ENCODE peak calls at places on chromosomes 1 and 21, in ten cellular contexts. D, G, E, B, V, W, M, X, T and I are unnamed samples.
A peak's percentile ranks its signal among the peaks of the same experiment; 100 is the strongest.

GRCh38 chr1:15153842-15154479 is 414 bp downstream of the TMEM51 start:
- DNase-seq in D (peak; percentile 68), G (peak; percentile 39), E (no peak), B (peak; percentile 94), V (peak; percentile 44), W (peak; percentile 40), M (peak; percentile 66), X (peak; percentile 87), T (peak; percentile 70), I (peak; percentile 89)

GRCh38 chr1:152408664-152409063 is 5.4 kb downstream of the CRNN start:
- DNase-seq in D (no peak), G (no peak), E (no peak), B (no peak), V (no peak), W (no peak), M (no peak), X (no peak), T (no peak), I (no peak)

GRCh38 chr1:94237291-94238226 is at the start of gene ARHGAP29:
- DNase-seq in D (peak; percentile 57), G (peak; percentile 80), E (peak; percentile 85), B (peak; percentile 89), V (peak; percentile 90), W (peak; percentile 48), M (peak; percentile 50), X (peak; percentile 87), T (peak; percentile 55), I (peak; percentile 38)

GRCh38 chr1:54283214-54283996 is 83.4 kb downstream of the MRPL37 start:
- DNase-seq in D (no peak), G (no peak), E (no peak), B (no peak), V (no peak), W (no peak), M (no peak), X (no peak), T (no peak), I (no peak)

GRCh38 chr1:38000529-38001453 is 4.5 kb downstream of the FHL3 start:
- DNase-seq in D (peak; percentile 52), G (no peak), E (no peak), B (peak; percentile 56), V (no peak), W (no peak), M (peak; percentile 87), X (peak; percentile 80), T (peak; percentile 58), I (no peak)

GRCh38 chr21:32184485-32184884 is 94.4 kb downstream of the MIS18A start:
- DNase-seq in D (no peak), G (no peak), E (no peak), B (no peak), V (no peak), W (no peak), M (no peak), X (no peak), T (no peak), I (no peak)

GRCh38 chr21:25456672-25457071 is 150.6 kb downstream of the MRPL39 start:
- DNase-seq in D (no peak), G (no peak), E (no peak), B (no peak), V (no peak), W (no peak), M (peak; percentile 7), X (no peak), T (no peak), I (no peak)

GRCh38 chr1:220696863-220697231 is 6.7 kb downstream of the C1orf115 start:
- DNase-seq in D (no peak), G (no peak), E (no peak), B (no peak), V (no peak), W (no peak), M (peak; percentile 30), X (no peak), T (no peak), I (no peak)

GRCh38 chr1:188761226-188761625 is 1716.4 kb downstream of the BRINP3 start:
- DNase-seq in D (no peak), G (no peak), E (no peak), B (no peak), V (no peak), W (no peak), M (no peak), X (no peak), T (no peak), I (no peak)

GRCh38 chr1:7633521-7634245 is 137.4 kb upstream of the VAMP3 start:
- DNase-seq in D (no peak), G (no peak), E (no peak), B (no peak), V (no peak), W (no peak), M (no peak), X (no peak), T (no peak), I (no peak)

GRCh38 chr1:70288171-70288570 is 66.4 kb downstream of the ANKRD13C start:
- DNase-seq in D (no peak), G (no peak), E (no peak), B (no peak), V (no peak), W (no peak), M (peak; percentile 33), X (no peak), T (no peak), I (no peak)

GRCh38 chr1:87305762-87306161 is 22.9 kb upstream of the LMO4 start:
- DNase-seq in D (no peak), G (no peak), E (no peak), B (no peak), V (no peak), W (no peak), M (no peak), X (no peak), T (no peak), I (no peak)

GRCh38 chr1:61851849-61852692 is 109.8 kb downstream of the PATJ start:
- DNase-seq in D (no peak), G (peak; percentile 33), E (no peak), B (no peak), V (no peak), W (peak; percentile 6), M (peak; percentile 79), X (no peak), T (no peak), I (no peak)

GRCh38 chr1:61851235-61851634 is 109.0 kb downstream of the PATJ start:
- DNase-seq in D (no peak), G (no peak), E (no peak), B (no peak), V (no peak), W (no peak), M (no peak), X (no peak), T (no peak), I (no peak)

GRCh38 chr1:61853545-61853944 is 111.3 kb downstream of the PATJ start:
- DNase-seq in D (no peak), G (no peak), E (no peak), B (no peak), V (no peak), W (no peak), M (peak; percentile 22), X (no peak), T (no peak), I (no peak)

DNA sequence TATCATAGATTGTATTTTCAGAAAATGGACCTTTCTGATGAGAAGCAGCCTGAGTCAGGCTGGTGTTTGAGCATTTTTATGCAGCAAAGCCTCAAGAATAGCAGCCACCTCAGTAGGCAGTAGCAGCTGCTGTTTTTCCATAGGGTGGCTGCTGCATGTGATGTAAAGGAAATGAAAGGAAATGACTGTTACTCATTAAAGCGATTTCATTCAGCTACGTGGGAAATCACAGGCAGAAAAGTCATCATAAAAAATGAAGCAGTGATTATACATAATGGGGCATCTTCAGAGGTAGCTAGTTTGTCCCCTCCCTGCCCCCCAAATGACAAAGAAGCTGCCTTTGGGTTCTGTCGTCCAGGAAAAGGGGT is 110.4 kb downstream of the PATJ start:
- DNase-seq in D (no peak), G (no peak), E (no peak), B (no peak), V (no peak), W (no peak), M (no peak), X (no peak), T (no peak), I (no peak)
- H3K4me3 ChIP-seq in D (no peak overlapping the region), G (no peak overlapping the region), E (no peak overlapping the region), B (no peak overlapping the region), V (no peak overlapping the region), W (no peak overlapping the region), M (no peak overlapping the region), X (no peak overlapping the region), T (no peak overlapping the region), I (no peak overlapping the region)

GRCh38 chr1:53176452-53177344 is 19.9 kb upstream of the CPT2 start:
- DNase-seq in D (no peak), G (peak; percentile 78), E (no peak), B (no peak), V (no peak), W (no peak), M (peak; percentile 59), X (peak; percentile 81), T (peak; percentile 26), I (no peak)
- TF ChIP-seq CTCF in D (no peak), G (peak; percentile 33), E (no peak), B (no peak), V (no peak), W (peak; percentile 52), M (peak; percentile 38), X (peak; percentile 41), T (no peak), I (no peak)

GRCh38 chr21:42974832-42975820 is 764 bp downstream of the PKNOX1 start:
- DNase-seq in D (peak; percentile 55), G (peak; percentile 49), E (peak; percentile 55), B (no peak), V (peak; percentile 41), W (peak; percentile 35), M (peak; percentile 64), X (peak; percentile 85), T (no peak), I (peak; percentile 34)
- TF ChIP-seq POLR2A in D (peak; percentile 0), G (no peak), E (no peak), B (peak; percentile 24), V (no peak), W (peak; percentile 28), M (peak; percentile 60), X (no peak), T (peak; percentile 39), I (no peak)

DNA sequence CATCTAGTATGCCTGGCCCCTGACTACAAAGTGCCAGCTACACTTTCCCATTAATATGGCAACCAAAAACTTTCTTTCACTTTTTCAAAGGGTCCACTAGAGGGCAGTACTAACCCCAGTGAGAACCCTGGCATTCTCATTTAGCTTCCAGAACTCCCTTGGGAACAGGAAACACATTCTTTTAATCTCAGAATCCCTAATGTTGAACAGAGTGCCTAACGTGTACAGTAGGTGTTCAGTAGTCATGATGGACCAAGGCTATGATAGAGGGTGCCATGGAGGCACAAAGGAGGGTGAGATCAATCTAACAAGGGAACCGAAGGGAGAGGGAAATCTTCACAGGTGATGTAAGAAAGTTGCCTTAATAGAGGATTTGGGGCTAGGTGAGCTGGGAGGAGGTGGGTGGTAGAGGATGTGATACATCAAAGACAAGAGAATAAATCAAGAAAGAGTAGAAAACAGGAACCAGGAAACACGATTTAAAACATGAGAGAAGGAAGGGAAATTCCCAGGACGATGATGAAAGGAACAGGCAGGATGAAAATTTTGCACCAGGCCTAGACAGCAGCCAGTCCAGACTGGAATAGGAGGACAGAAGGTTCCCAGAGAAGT is 41.5 kb downstream of the NSL1 start:
- DNase-seq in D (no peak), G (no peak), E (no peak), B (no peak), V (no peak), W (peak; percentile 64), M (peak; percentile 79), X (no peak), T (no peak), I (no peak)
- H3K4me3 ChIP-seq in D (no peak overlapping the region), G (no peak overlapping the region), E (no peak overlapping the region), B (no peak overlapping the region), V (no peak overlapping the region), W (no peak overlapping the region), M (no peak overlapping the region), X (no peak overlapping the region), T (no peak overlapping the region), I (no peak overlapping the region)